ENCODE peak calls at places on chromosomes 4 and X, in eight cellular contexts. O is heart right ventricle, K is posterior cingulate gyrus, T is T-cell, J is tibial artery, U is AG04450, E is GM03348, W is Panc1. F is an unnamed sample.

GRCh38 chr4:154230723-154231122 is 260.9 kb downstream of the DCHS2 start:
- DNase-seq in O (no peak), K (no peak), T (no peak), J (no peak), U (no peak), E (no peak), W (no peak), F (no peak)

GRCh38 chr4:176837176-176837915 is 44.6 kb upstream of the VEGFC start:
- DNase-seq in O (no peak), K (no peak), T (no peak), J (no peak), U (no peak), E (no peak), W (no peak), F (no peak)

GRCh38 chr4:48333587-48333986 is 7.7 kb upstream of the SLAIN2 start:
- DNase-seq in O (no peak), K (no peak), T (no peak), J (no peak), U (no peak), E (no peak), W (no peak), F (peak)

GRCh38 chrX:119880076-119880475 is 8.4 kb downstream of the NDUFA1 start:
- DNase-seq in O (no peak), K (no peak), T (no peak), J (no peak), U (no peak), E (no peak), W (no peak), F (no peak)

GRCh38 chr4:186807131-186807530 is 83.5 kb upstream of the FAT1 start:
- DNase-seq in O (no peak), K (no peak), T (no peak), J (no peak), U (no peak), E (no peak), W (no peak), F (no peak)

GRCh38 chr4:167642250-167642649 is 408.0 kb upstream of the SPOCK3 start:
- DNase-seq in O (no peak), K (no peak), T (no peak), J (no peak), U (no peak), E (no peak), W (no peak), F (no peak)

GRCh38 chr4:1767058-1767769 is 25.9 kb upstream of the FGFR3 start:
- DNase-seq in O (no peak), K (no peak), T (no peak), J (no peak), U (no peak), E (peak), W (no peak), F (no peak)

GRCh38 chr4:118751634-118752293 is 66.6 kb downstream of the METTL14 start:
- DNase-seq in O (no peak), K (no peak), T (no peak), J (no peak), U (no peak), E (peak), W (no peak), F (peak)

GRCh38 chr4:47483722-47484121 is 1.4 kb upstream of the ATP10D start:
- DNase-seq in O (no peak), K (no peak), T (no peak), J (no peak), U (no peak), E (no peak), W (no peak), F (no peak)

GRCh38 chrX:29478336-29479069 is 736.9 kb upstream of the MAGEB2 start:
- DNase-seq in O (no peak), K (no peak), T (no peak), J (no peak), U (no peak), E (peak), W (no peak), F (peak)

GRCh38 chrX:46208225-46208854 is 336.9 kb downstream of the ZNF674 start:
- DNase-seq in O (no peak), K (no peak), T (no peak), J (no peak), U (no peak), E (peak), W (no peak), F (peak)

F was measured in AG08395.